ENCODE peak calls at places on chromosomes 1 and 21, in six cellular contexts. D is retina, O is fibroblast of lung, N is BJ, L is M059J, M is posterior vena cava. K is an unnamed sample.
A peak's percentile ranks its signal among the peaks of the same experiment; 100 is the strongest.

GRCh38 chr1:156586892-156587477 is 4.6 kb upstream of the NAXE start:
- DNase-seq in D (no peak), O (no peak), N (no peak), L (no peak), M (no peak), K (no peak)

GRCh38 chr21:43619856-43620255 is 39.4 kb downstream of the HSF2BP start:
- DNase-seq in D (no peak), O (no peak), N (no peak), L (no peak), M (no peak), K (no peak)

GRCh38 chr1:94024109-94024792 is 96.7 kb downstream of the ABCA4 start:
- DNase-seq in D (no peak), O (no peak), N (no peak), L (no peak), M (no peak), K (no peak)

GRCh38 chr1:185448591-185449186 is 131.6 kb upstream of the IVNS1ABP start:
- DNase-seq in D (no peak), O (peak; percentile 52), N (no peak), L (peak; percentile 83), M (no peak), K (no peak)

GRCh38 chr1:100440075-100440809 is 87.9 kb downstream of the CDC14A start:
- DNase-seq in D (no peak), O (no peak), N (no peak), L (no peak), M (no peak), K (peak; percentile 70)

GRCh38 chr1:238384381-238384780 is 493.7 kb upstream of the ZP4 start:
- DNase-seq in D (no peak), O (no peak), N (no peak), L (no peak), M (no peak), K (no peak)

GRCh38 chr1:224544276-224544675 is 71.8 kb upstream of the CNIH3 start:
- DNase-seq in D (no peak), O (peak; percentile 47), N (no peak), L (no peak), M (no peak), K (no peak)

GRCh38 chr1:25754421-25755195 is 45.4 kb upstream of the SELENON start:
- DNase-seq in D (no peak), O (no peak), N (no peak), L (no peak), M (no peak), K (no peak)

GRCh38 chr1:91889717-91890459 is 3.9 kb upstream of the TGFBR3 start:
- DNase-seq in D (no peak), O (peak; percentile 53), N (no peak), L (peak; percentile 86), M (no peak), K (no peak)

GRCh38 chr1:30377230-30378022 is 346.0 kb downstream of the MATN1 start:
- DNase-seq in D (peak; percentile 31), O (no peak), N (no peak), L (peak; percentile 37), M (peak; percentile 28), K (no peak)

GRCh38 chr1:228804640-228805413 is 69.5 kb downstream of the RHOU start:
- DNase-seq in D (no peak), O (no peak), N (no peak), L (no peak), M (no peak), K (peak; percentile 91)

GRCh38 chr1:174964261-174964984 is 35.3 kb upstream of the CACYBP start:
- DNase-seq in D (no peak), O (peak; percentile 25), N (no peak), L (peak; percentile 55), M (no peak), K (no peak)

GRCh38 chr1:2982615-2983318 is 38.5 kb upstream of the ACTRT2 start:
- DNase-seq in D (no peak), O (no peak), N (no peak), L (no peak), M (peak; percentile 78), K (no peak)

GRCh38 chr1:7418442-7419080 is 352.5 kb upstream of the VAMP3 start:
- DNase-seq in D (no peak), O (no peak), N (no peak), L (no peak), M (peak; percentile 63), K (no peak)